ENCODE peak calls at places on chromosomes 13 and 19, in nine cellular contexts. One of them, this sample, is unnamed.

GRCh38 chr19:49887037-49887652 is 9.5 kb downstream of the IL4I1 start:
- DNase-seq in DND-41: no peak
- DNase-seq in HEK293T: no peak
- DNase-seq in neural crest cell: no peak
- DNase-seq in pons: no peak
- DNase-seq in stimulated activated CD4-positive, alpha-beta T cell treated with anti-CD3 and anti-CD28 coated beads, Interleukin-1b, Interleukin-23, amount 100 ng/mL, for 24 hours: no peak
- DNase-seq in left lung: no peak
- DNase-seq in activated CD4-positive, CD25-positive, alpha-beta regulatory T cell treated with anti-CD3 and anti-CD28 coated beads, Interleukin-2, amount 50 U/mL, for 16 hours: no peak
- DNase-seq in Kasumi-1: no peak
- DNase-seq in this sample: no peak

GRCh38 chr19:55590621-55591020 is 8.7 kb downstream of the FIZ1 start:
- DNase-seq in DND-41: peak
- DNase-seq in HEK293T: peak
- DNase-seq in neural crest cell: no peak
- DNase-seq in pons: no peak
- DNase-seq in stimulated activated CD4-positive, alpha-beta T cell treated with anti-CD3 and anti-CD28 coated beads, Interleukin-1b, Interleukin-23, amount 100 ng/mL, for 24 hours: no peak
- DNase-seq in left lung: no peak
- DNase-seq in activated CD4-positive, CD25-positive, alpha-beta regulatory T cell treated with anti-CD3 and anti-CD28 coated beads, Interleukin-2, amount 50 U/mL, for 16 hours: no peak
- DNase-seq in Kasumi-1: peak
- DNase-seq in this sample: no peak

GRCh38 chr19:5477451-5478215 is 22.4 kb downstream of the ZNRF4 start:
- DNase-seq in DND-41: no peak
- DNase-seq in HEK293T: no peak
- DNase-seq in neural crest cell: no peak
- DNase-seq in pons: no peak
- DNase-seq in stimulated activated CD4-positive, alpha-beta T cell treated with anti-CD3 and anti-CD28 coated beads, Interleukin-1b, Interleukin-23, amount 100 ng/mL, for 24 hours: no peak
- DNase-seq in left lung: no peak
- DNase-seq in activated CD4-positive, CD25-positive, alpha-beta regulatory T cell treated with anti-CD3 and anti-CD28 coated beads, Interleukin-2, amount 50 U/mL, for 16 hours: no peak
- DNase-seq in Kasumi-1: no peak
- DNase-seq in this sample: no peak

GRCh38 chr13:89920461-89920860 is 1427.0 kb upstream of the MIR17HG start:
- DNase-seq in DND-41: no peak
- DNase-seq in HEK293T: no peak
- DNase-seq in neural crest cell: no peak
- DNase-seq in pons: no peak
- DNase-seq in stimulated activated CD4-positive, alpha-beta T cell treated with anti-CD3 and anti-CD28 coated beads, Interleukin-1b, Interleukin-23, amount 100 ng/mL, for 24 hours: no peak
- DNase-seq in left lung: no peak
- DNase-seq in activated CD4-positive, CD25-positive, alpha-beta regulatory T cell treated with anti-CD3 and anti-CD28 coated beads, Interleukin-2, amount 50 U/mL, for 16 hours: no peak
- DNase-seq in Kasumi-1: no peak
- DNase-seq in this sample: no peak

GRCh38 chr19:47176071-47176626 is 45.5 kb downstream of the SAE1 start:
- DNase-seq in DND-41: no peak
- DNase-seq in HEK293T: no peak
- DNase-seq in neural crest cell: no peak
- DNase-seq in pons: no peak
- DNase-seq in stimulated activated CD4-positive, alpha-beta T cell treated with anti-CD3 and anti-CD28 coated beads, Interleukin-1b, Interleukin-23, amount 100 ng/mL, for 24 hours: no peak
- DNase-seq in left lung: no peak
- DNase-seq in activated CD4-positive, CD25-positive, alpha-beta regulatory T cell treated with anti-CD3 and anti-CD28 coated beads, Interleukin-2, amount 50 U/mL, for 16 hours: no peak
- DNase-seq in Kasumi-1: no peak
- DNase-seq in this sample: no peak

GRCh38 chr13:113176292-113176691 is 17.8 kb downstream of the PROZ start:
- DNase-seq in DND-41: no peak
- DNase-seq in HEK293T: no peak
- DNase-seq in neural crest cell: no peak
- DNase-seq in pons: no peak
- DNase-seq in stimulated activated CD4-positive, alpha-beta T cell treated with anti-CD3 and anti-CD28 coated beads, Interleukin-1b, Interleukin-23, amount 100 ng/mL, for 24 hours: no peak
- DNase-seq in left lung: peak
- DNase-seq in activated CD4-positive, CD25-positive, alpha-beta regulatory T cell treated with anti-CD3 and anti-CD28 coated beads, Interleukin-2, amount 50 U/mL, for 16 hours: no peak
- DNase-seq in Kasumi-1: no peak
- DNase-seq in this sample: no peak

GRCh38 chr19:40445006-40445312 is 824 bp upstream of the SERTAD3 start:
- DNase-seq in DND-41: no peak
- DNase-seq in HEK293T: no peak
- DNase-seq in neural crest cell: no peak
- DNase-seq in pons: no peak
- DNase-seq in stimulated activated CD4-positive, alpha-beta T cell treated with anti-CD3 and anti-CD28 coated beads, Interleukin-1b, Interleukin-23, amount 100 ng/mL, for 24 hours: no peak
- DNase-seq in left lung: no peak
- DNase-seq in activated CD4-positive, CD25-positive, alpha-beta regulatory T cell treated with anti-CD3 and anti-CD28 coated beads, Interleukin-2, amount 50 U/mL, for 16 hours: no peak
- DNase-seq in Kasumi-1: no peak
- DNase-seq in this sample: no peak

GRCh38 chr13:72125561-72125960 is 258.6 kb upstream of the DACH1 start:
- DNase-seq in DND-41: no peak
- DNase-seq in HEK293T: no peak
- DNase-seq in neural crest cell: no peak
- DNase-seq in pons: no peak
- DNase-seq in stimulated activated CD4-positive, alpha-beta T cell treated with anti-CD3 and anti-CD28 coated beads, Interleukin-1b, Interleukin-23, amount 100 ng/mL, for 24 hours: no peak
- DNase-seq in left lung: no peak
- DNase-seq in activated CD4-positive, CD25-positive, alpha-beta regulatory T cell treated with anti-CD3 and anti-CD28 coated beads, Interleukin-2, amount 50 U/mL, for 16 hours: no peak
- DNase-seq in Kasumi-1: no peak
- DNase-seq in this sample: no peak

GRCh38 chr13:102040812-102041211 is 361.0 kb downstream of the FGF14 start:
- DNase-seq in DND-41: no peak
- DNase-seq in HEK293T: no peak
- DNase-seq in neural crest cell: no peak
- DNase-seq in pons: no peak
- DNase-seq in stimulated activated CD4-positive, alpha-beta T cell treated with anti-CD3 and anti-CD28 coated beads, Interleukin-1b, Interleukin-23, amount 100 ng/mL, for 24 hours: no peak
- DNase-seq in left lung: no peak
- DNase-seq in activated CD4-positive, CD25-positive, alpha-beta regulatory T cell treated with anti-CD3 and anti-CD28 coated beads, Interleukin-2, amount 50 U/mL, for 16 hours: no peak
- DNase-seq in Kasumi-1: no peak
- DNase-seq in this sample: no peak

GRCh38 chr19:35596366-35596999 is 10.5 kb downstream of the PMIS2 start:
- DNase-seq in DND-41: peak
- DNase-seq in HEK293T: peak
- DNase-seq in neural crest cell: no peak
- DNase-seq in pons: no peak
- DNase-seq in stimulated activated CD4-positive, alpha-beta T cell treated with anti-CD3 and anti-CD28 coated beads, Interleukin-1b, Interleukin-23, amount 100 ng/mL, for 24 hours: no peak
- DNase-seq in left lung: no peak
- DNase-seq in activated CD4-positive, CD25-positive, alpha-beta regulatory T cell treated with anti-CD3 and anti-CD28 coated beads, Interleukin-2, amount 50 U/mL, for 16 hours: no peak
- DNase-seq in Kasumi-1: no peak
- DNase-seq in this sample: no peak

GRCh38 chr13:114134111-114134943 is 1.9 kb upstream of the RASA3 start:
- DNase-seq in DND-41: no peak
- DNase-seq in HEK293T: no peak
- DNase-seq in neural crest cell: no peak
- DNase-seq in pons: no peak
- DNase-seq in stimulated activated CD4-positive, alpha-beta T cell treated with anti-CD3 and anti-CD28 coated beads, Interleukin-1b, Interleukin-23, amount 100 ng/mL, for 24 hours: no peak
- DNase-seq in left lung: peak
- DNase-seq in activated CD4-positive, CD25-positive, alpha-beta regulatory T cell treated with anti-CD3 and anti-CD28 coated beads, Interleukin-2, amount 50 U/mL, for 16 hours: no peak
- DNase-seq in Kasumi-1: peak
- DNase-seq in this sample: peak

GRCh38 chr13:41960195-41960699 is 662 bp downstream of the VWA8 start:
- DNase-seq in DND-41: no peak
- DNase-seq in HEK293T: peak
- DNase-seq in neural crest cell: no peak
- DNase-seq in pons: no peak
- DNase-seq in stimulated activated CD4-positive, alpha-beta T cell treated with anti-CD3 and anti-CD28 coated beads, Interleukin-1b, Interleukin-23, amount 100 ng/mL, for 24 hours: no peak
- DNase-seq in left lung: no peak
- DNase-seq in activated CD4-positive, CD25-positive, alpha-beta regulatory T cell treated with anti-CD3 and anti-CD28 coated beads, Interleukin-2, amount 50 U/mL, for 16 hours: no peak
- DNase-seq in Kasumi-1: no peak
- DNase-seq in this sample: peak

GRCh38 chr13:47796816-47797215 is 204.3 kb downstream of the SUCLA2 start:
- DNase-seq in DND-41: no peak
- DNase-seq in HEK293T: no peak
- DNase-seq in neural crest cell: no peak
- DNase-seq in pons: no peak
- DNase-seq in stimulated activated CD4-positive, alpha-beta T cell treated with anti-CD3 and anti-CD28 coated beads, Interleukin-1b, Interleukin-23, amount 100 ng/mL, for 24 hours: no peak
- DNase-seq in left lung: no peak
- DNase-seq in activated CD4-positive, CD25-positive, alpha-beta regulatory T cell treated with anti-CD3 and anti-CD28 coated beads, Interleukin-2, amount 50 U/mL, for 16 hours: no peak
- DNase-seq in Kasumi-1: no peak
- DNase-seq in this sample: no peak

GRCh38 chr19:12163841-12164240 is 945 bp downstream of the ZNF136 start:
- DNase-seq in DND-41: no peak
- DNase-seq in HEK293T: no peak
- DNase-seq in neural crest cell: no peak
- DNase-seq in pons: no peak
- DNase-seq in stimulated activated CD4-positive, alpha-beta T cell treated with anti-CD3 and anti-CD28 coated beads, Interleukin-1b, Interleukin-23, amount 100 ng/mL, for 24 hours: no peak
- DNase-seq in left lung: no peak
- DNase-seq in activated CD4-positive, CD25-positive, alpha-beta regulatory T cell treated with anti-CD3 and anti-CD28 coated beads, Interleukin-2, amount 50 U/mL, for 16 hours: no peak
- DNase-seq in Kasumi-1: peak
- DNase-seq in this sample: no peak

GRCh38 chr19:43773725-43774102 is 7.1 kb downstream of the KCNN4 start:
- DNase-seq in DND-41: no peak
- DNase-seq in HEK293T: no peak
- DNase-seq in neural crest cell: no peak
- DNase-seq in pons: no peak
- DNase-seq in stimulated activated CD4-positive, alpha-beta T cell treated with anti-CD3 and anti-CD28 coated beads, Interleukin-1b, Interleukin-23, amount 100 ng/mL, for 24 hours: no peak
- DNase-seq in left lung: no peak
- DNase-seq in activated CD4-positive, CD25-positive, alpha-beta regulatory T cell treated with anti-CD3 and anti-CD28 coated beads, Interleukin-2, amount 50 U/mL, for 16 hours: no peak
- DNase-seq in Kasumi-1: no peak
- DNase-seq in this sample: no peak

GRCh38 chr13:80399340-80400163 is 58.6 kb upstream of the SPRY2 start:
- DNase-seq in DND-41: no peak
- DNase-seq in HEK293T: no peak
- DNase-seq in neural crest cell: no peak
- DNase-seq in pons: peak
- DNase-seq in stimulated activated CD4-positive, alpha-beta T cell treated with anti-CD3 and anti-CD28 coated beads, Interleukin-1b, Interleukin-23, amount 100 ng/mL, for 24 hours: no peak
- DNase-seq in left lung: no peak
- DNase-seq in activated CD4-positive, CD25-positive, alpha-beta regulatory T cell treated with anti-CD3 and anti-CD28 coated beads, Interleukin-2, amount 50 U/mL, for 16 hours: no peak
- DNase-seq in Kasumi-1: peak
- DNase-seq in this sample: peak

GRCh38 chr13:34411881-34412280 is 530.2 kb upstream of the NBEA start:
- DNase-seq in DND-41: no peak
- DNase-seq in HEK293T: no peak
- DNase-seq in neural crest cell: no peak
- DNase-seq in pons: no peak
- DNase-seq in stimulated activated CD4-positive, alpha-beta T cell treated with anti-CD3 and anti-CD28 coated beads, Interleukin-1b, Interleukin-23, amount 100 ng/mL, for 24 hours: no peak
- DNase-seq in left lung: no peak
- DNase-seq in activated CD4-positive, CD25-positive, alpha-beta regulatory T cell treated with anti-CD3 and anti-CD28 coated beads, Interleukin-2, amount 50 U/mL, for 16 hours: no peak
- DNase-seq in Kasumi-1: no peak
- DNase-seq in this sample: no peak

GRCh38 chr19:5828661-5829566 is 10.6 kb downstream of the FUT6 start:
- DNase-seq in DND-41: no peak
- DNase-seq in HEK293T: peak
- DNase-seq in neural crest cell: no peak
- DNase-seq in pons: no peak
- DNase-seq in stimulated activated CD4-positive, alpha-beta T cell treated with anti-CD3 and anti-CD28 coated beads, Interleukin-1b, Interleukin-23, amount 100 ng/mL, for 24 hours: no peak
- DNase-seq in left lung: no peak
- DNase-seq in activated CD4-positive, CD25-positive, alpha-beta regulatory T cell treated with anti-CD3 and anti-CD28 coated beads, Interleukin-2, amount 50 U/mL, for 16 hours: no peak
- DNase-seq in Kasumi-1: no peak
- DNase-seq in this sample: peak

GRCh38 chr19:45273532-45273877 is 22.4 kb downstream of the MARK4 start:
- DNase-seq in DND-41: no peak
- DNase-seq in HEK293T: no peak
- DNase-seq in neural crest cell: no peak
- DNase-seq in pons: no peak
- DNase-seq in stimulated activated CD4-positive, alpha-beta T cell treated with anti-CD3 and anti-CD28 coated beads, Interleukin-1b, Interleukin-23, amount 100 ng/mL, for 24 hours: no peak
- DNase-seq in left lung: no peak
- DNase-seq in activated CD4-positive, CD25-positive, alpha-beta regulatory T cell treated with anti-CD3 and anti-CD28 coated beads, Interleukin-2, amount 50 U/mL, for 16 hours: no peak
- DNase-seq in Kasumi-1: no peak
- DNase-seq in this sample: no peak

GRCh38 chr13:20371825-20372224 is 139.7 kb upstream of the GJB6 start:
- DNase-seq in DND-41: no peak
- DNase-seq in HEK293T: no peak
- DNase-seq in neural crest cell: no peak
- DNase-seq in pons: no peak
- DNase-seq in stimulated activated CD4-positive, alpha-beta T cell treated with anti-CD3 and anti-CD28 coated beads, Interleukin-1b, Interleukin-23, amount 100 ng/mL, for 24 hours: no peak
- DNase-seq in left lung: no peak
- DNase-seq in activated CD4-positive, CD25-positive, alpha-beta regulatory T cell treated with anti-CD3 and anti-CD28 coated beads, Interleukin-2, amount 50 U/mL, for 16 hours: no peak
- DNase-seq in Kasumi-1: no peak
- DNase-seq in this sample: no peak

GRCh38 chr19:5127710-5128109 is 158.8 kb downstream of the KDM4B start:
- DNase-seq in DND-41: no peak
- DNase-seq in HEK293T: no peak
- DNase-seq in neural crest cell: no peak
- DNase-seq in pons: no peak
- DNase-seq in stimulated activated CD4-positive, alpha-beta T cell treated with anti-CD3 and anti-CD28 coated beads, Interleukin-1b, Interleukin-23, amount 100 ng/mL, for 24 hours: no peak
- DNase-seq in left lung: no peak
- DNase-seq in activated CD4-positive, CD25-positive, alpha-beta regulatory T cell treated with anti-CD3 and anti-CD28 coated beads, Interleukin-2, amount 50 U/mL, for 16 hours: no peak
- DNase-seq in Kasumi-1: no peak
- DNase-seq in this sample: no peak

GRCh38 chr13:52599037-52599852 is 43.0 kb upstream of the HNRNPA1L2 start:
- DNase-seq in DND-41: no peak
- DNase-seq in HEK293T: peak
- DNase-seq in neural crest cell: no peak
- DNase-seq in pons: no peak
- DNase-seq in stimulated activated CD4-positive, alpha-beta T cell treated with anti-CD3 and anti-CD28 coated beads, Interleukin-1b, Interleukin-23, amount 100 ng/mL, for 24 hours: no peak
- DNase-seq in left lung: no peak
- DNase-seq in activated CD4-positive, CD25-positive, alpha-beta regulatory T cell treated with anti-CD3 and anti-CD28 coated beads, Interleukin-2, amount 50 U/mL, for 16 hours: no peak
- DNase-seq in Kasumi-1: no peak
- DNase-seq in this sample: peak

GRCh38 chr19:8811315-8812172 is 20.6 kb downstream of the ZNF558 start:
- DNase-seq in DND-41: no peak
- DNase-seq in HEK293T: no peak
- DNase-seq in neural crest cell: no peak
- DNase-seq in pons: no peak
- DNase-seq in stimulated activated CD4-positive, alpha-beta T cell treated with anti-CD3 and anti-CD28 coated beads, Interleukin-1b, Interleukin-23, amount 100 ng/mL, for 24 hours: no peak
- DNase-seq in left lung: no peak
- DNase-seq in activated CD4-positive, CD25-positive, alpha-beta regulatory T cell treated with anti-CD3 and anti-CD28 coated beads, Interleukin-2, amount 50 U/mL, for 16 hours: no peak
- DNase-seq in Kasumi-1: no peak
- DNase-seq in this sample: no peak

GRCh38 chr19:11195169-11195568 is 2.2 kb downstream of the KANK2 start:
- DNase-seq in DND-41: no peak
- DNase-seq in HEK293T: no peak
- DNase-seq in neural crest cell: no peak
- DNase-seq in pons: no peak
- DNase-seq in stimulated activated CD4-positive, alpha-beta T cell treated with anti-CD3 and anti-CD28 coated beads, Interleukin-1b, Interleukin-23, amount 100 ng/mL, for 24 hours: no peak
- DNase-seq in left lung: no peak
- DNase-seq in activated CD4-positive, CD25-positive, alpha-beta regulatory T cell treated with anti-CD3 and anti-CD28 coated beads, Interleukin-2, amount 50 U/mL, for 16 hours: no peak
- DNase-seq in Kasumi-1: peak
- DNase-seq in this sample: no peak

This sample was measured in thyroid gland.